ENCODE peak calls at places on chromosomes 4 and X, in ten cellular contexts. One of them, this sample, is unnamed.
A peak's percentile ranks its signal among the peaks of the same experiment; 100 is the strongest.

GRCh38 chr4:122705035-122705434 is 27.5 kb upstream of the BBS12 start:
- DNase-seq in stomach: no peak
- DNase-seq in GM12878: no peak
- DNase-seq in SK-N-SH: no peak
- DNase-seq in breast epithelium: no peak
- DNase-seq in H1: no peak
- DNase-seq in GM23338: no peak
- DNase-seq in endothelial cell of umbilical vein: no peak
- DNase-seq in Panc1: no peak
- DNase-seq in HCT116: no peak
- DNase-seq in this sample: no peak

GRCh38 chr4:10074767-10075105 is 41.9 kb downstream of the WDR1 start:
- DNase-seq in Panc1: no peak
- DNase-seq in breast epithelium: peak; percentile 22
- DNase-seq in stomach: peak; percentile 19
- DNase-seq in GM23338: peak; percentile 41
- DNase-seq in HCT116: no peak
- DNase-seq in H1: no peak
- DNase-seq in GM12878: no peak
- DNase-seq in SK-N-SH: no peak
- DNase-seq in endothelial cell of umbilical vein: peak; percentile 53
- DNase-seq in this sample: no peak

GRCh38 chr4:65943076-65943475 is 272.8 kb upstream of the EPHA5 start:
- DNase-seq in HCT116: no peak
- DNase-seq in SK-N-SH: no peak
- DNase-seq in stomach: no peak
- DNase-seq in GM23338: peak; percentile 89
- DNase-seq in GM12878: no peak
- DNase-seq in endothelial cell of umbilical vein: peak; percentile 56
- DNase-seq in Panc1: no peak
- DNase-seq in breast epithelium: no peak
- DNase-seq in H1: peak; percentile 44
- DNase-seq in this sample: no peak

GRCh38 chr4:20017035-20017434 is 234.7 kb upstream of the SLIT2 start:
- DNase-seq in HCT116: no peak
- DNase-seq in GM12878: no peak
- DNase-seq in H1: no peak
- DNase-seq in endothelial cell of umbilical vein: no peak
- DNase-seq in GM23338: no peak
- DNase-seq in SK-N-SH: no peak
- DNase-seq in stomach: no peak
- DNase-seq in Panc1: no peak
- DNase-seq in breast epithelium: no peak
- DNase-seq in this sample: no peak

GRCh38 chr4:159369256-159369655 is 266.4 kb downstream of the RAPGEF2 start:
- DNase-seq in H1: no peak
- DNase-seq in breast epithelium: no peak
- DNase-seq in HCT116: no peak
- DNase-seq in GM12878: no peak
- DNase-seq in SK-N-SH: no peak
- DNase-seq in stomach: no peak
- DNase-seq in endothelial cell of umbilical vein: no peak
- DNase-seq in GM23338: no peak
- DNase-seq in Panc1: no peak
- DNase-seq in this sample: no peak

GRCh38 chr4:42519803-42520417 is 122.6 kb downstream of the SHISA3 start:
- DNase-seq in GM23338: peak; percentile 73
- DNase-seq in GM12878: peak; percentile 19
- DNase-seq in stomach: peak; percentile 57
- DNase-seq in breast epithelium: no peak
- DNase-seq in HCT116: peak; percentile 28
- DNase-seq in H1: no peak
- DNase-seq in SK-N-SH: peak; percentile 25
- DNase-seq in Panc1: peak; percentile 20
- DNase-seq in endothelial cell of umbilical vein: peak; percentile 74
- DNase-seq in this sample: no peak

GRCh38 chrX:154373340-154374306 is 811 bp downstream of the FLNA start:
- DNase-seq in HCT116: peak; percentile 78
- DNase-seq in GM23338: peak; percentile 81
- DNase-seq in GM12878: peak; percentile 5
- DNase-seq in SK-N-SH: no peak
- DNase-seq in H1: peak; percentile 73
- DNase-seq in breast epithelium: peak; percentile 74
- DNase-seq in endothelial cell of umbilical vein: peak; percentile 70
- DNase-seq in stomach: peak; percentile 67
- DNase-seq in Panc1: peak; percentile 61
- DNase-seq in this sample: peak; percentile 72

GRCh38 chrX:55033429-55033828 is 2.7 kb upstream of the ALAS2 start:
- DNase-seq in GM12878: no peak
- DNase-seq in SK-N-SH: no peak
- DNase-seq in HCT116: no peak
- DNase-seq in endothelial cell of umbilical vein: no peak
- DNase-seq in breast epithelium: no peak
- DNase-seq in GM23338: no peak
- DNase-seq in Panc1: no peak
- DNase-seq in stomach: no peak
- DNase-seq in H1: no peak
- DNase-seq in this sample: no peak

GRCh38 chr4:6329478-6330383 is 60.1 kb downstream of the WFS1 start:
- DNase-seq in H1: no peak
- DNase-seq in endothelial cell of umbilical vein: no peak
- DNase-seq in HCT116: no peak
- DNase-seq in GM23338: no peak
- DNase-seq in Panc1: no peak
- DNase-seq in SK-N-SH: no peak
- DNase-seq in GM12878: no peak
- DNase-seq in breast epithelium: no peak
- DNase-seq in stomach: no peak
- DNase-seq in this sample: peak; percentile 58

GRCh38 chr4:6331468-6331867 is 61.8 kb downstream of the WFS1 start:
- DNase-seq in HCT116: no peak
- DNase-seq in Panc1: no peak
- DNase-seq in breast epithelium: no peak
- DNase-seq in GM12878: no peak
- DNase-seq in SK-N-SH: no peak
- DNase-seq in stomach: no peak
- DNase-seq in H1: no peak
- DNase-seq in endothelial cell of umbilical vein: no peak
- DNase-seq in GM23338: no peak
- DNase-seq in this sample: no peak

GRCh38 chr4:6332042-6332668 is 62.5 kb downstream of the WFS1 start:
- DNase-seq in Panc1: no peak
- DNase-seq in SK-N-SH: peak; percentile 84
- DNase-seq in stomach: peak; percentile 54
- DNase-seq in H1: no peak
- DNase-seq in endothelial cell of umbilical vein: peak; percentile 42
- DNase-seq in GM12878: no peak
- DNase-seq in HCT116: no peak
- DNase-seq in breast epithelium: no peak
- DNase-seq in GM23338: peak; percentile 66
- DNase-seq in this sample: no peak

GRCh38 chr4:6330384-6330767 is 60.7 kb downstream of the WFS1 start:
- DNase-seq in stomach: no peak
- DNase-seq in GM12878: no peak
- DNase-seq in breast epithelium: no peak
- DNase-seq in H1: no peak
- DNase-seq in SK-N-SH: no peak
- DNase-seq in HCT116: no peak
- DNase-seq in endothelial cell of umbilical vein: no peak
- DNase-seq in Panc1: no peak
- DNase-seq in GM23338: no peak
- DNase-seq in this sample: no peak

GRCh38 chr4:6331018-6331417 is 61.4 kb downstream of the WFS1 start:
- DNase-seq in HCT116: no peak
- DNase-seq in GM23338: peak; percentile 73
- DNase-seq in H1: no peak
- DNase-seq in endothelial cell of umbilical vein: no peak
- DNase-seq in SK-N-SH: no peak
- DNase-seq in Panc1: no peak
- DNase-seq in stomach: no peak
- DNase-seq in breast epithelium: no peak
- DNase-seq in GM12878: no peak
- DNase-seq in this sample: no peak
- H3K4me1 ChIP-seq in HCT116: peaks cover 2% of the 10 kb centered on the region
- H3K4me1 ChIP-seq in GM23338: no peaks in the 10 kb centered on the region
- H3K4me1 ChIP-seq in H1: no peaks in the 10 kb centered on the region
- H3K4me1 ChIP-seq in endothelial cell of umbilical vein: no peaks in the 10 kb centered on the region
- H3K4me1 ChIP-seq in SK-N-SH: peaks cover 3% of the 10 kb centered on the region
- H3K4me1 ChIP-seq in Panc1: no peaks in the 10 kb centered on the region
- H3K4me1 ChIP-seq in stomach: no peaks in the 10 kb centered on the region
- H3K4me1 ChIP-seq in breast epithelium: no peaks in the 10 kb centered on the region
- H3K4me1 ChIP-seq in GM12878: no peaks in the 10 kb centered on the region
- H3K4me1 ChIP-seq in this sample: no peaks in the 10 kb centered on the region

GRCh38 chr4:36326610-36327009 is 45.2 kb downstream of the DTHD1 start:
- DNase-seq in endothelial cell of umbilical vein: no peak
- DNase-seq in GM12878: no peak
- DNase-seq in H1: no peak
- DNase-seq in Panc1: no peak
- DNase-seq in SK-N-SH: no peak
- DNase-seq in HCT116: no peak
- DNase-seq in breast epithelium: no peak
- DNase-seq in stomach: no peak
- DNase-seq in GM23338: no peak
- DNase-seq in this sample: no peak

GRCh38 chr4:36323801-36324419 is 42.5 kb downstream of the DTHD1 start:
- DNase-seq in GM23338: no peak
- DNase-seq in H1: no peak
- DNase-seq in breast epithelium: no peak
- DNase-seq in HCT116: no peak
- DNase-seq in GM12878: no peak
- DNase-seq in Panc1: no peak
- DNase-seq in endothelial cell of umbilical vein: no peak
- DNase-seq in stomach: no peak
- DNase-seq in SK-N-SH: no peak
- DNase-seq in this sample: no peak

GRCh38 chr4:36325916-36326315 is 44.5 kb downstream of the DTHD1 start:
- DNase-seq in Panc1: no peak
- DNase-seq in stomach: no peak
- DNase-seq in breast epithelium: no peak
- DNase-seq in endothelial cell of umbilical vein: no peak
- DNase-seq in GM23338: no peak
- DNase-seq in H1: no peak
- DNase-seq in GM12878: no peak
- DNase-seq in SK-N-SH: no peak
- DNase-seq in HCT116: no peak
- DNase-seq in this sample: no peak

GRCh38 chr4:36324808-36325207 is 43.4 kb downstream of the DTHD1 start:
- DNase-seq in SK-N-SH: no peak
- DNase-seq in endothelial cell of umbilical vein: no peak
- DNase-seq in stomach: no peak
- DNase-seq in H1: no peak
- DNase-seq in breast epithelium: no peak
- DNase-seq in GM23338: no peak
- DNase-seq in GM12878: no peak
- DNase-seq in Panc1: no peak
- DNase-seq in HCT116: no peak
- DNase-seq in this sample: no peak

DNA sequence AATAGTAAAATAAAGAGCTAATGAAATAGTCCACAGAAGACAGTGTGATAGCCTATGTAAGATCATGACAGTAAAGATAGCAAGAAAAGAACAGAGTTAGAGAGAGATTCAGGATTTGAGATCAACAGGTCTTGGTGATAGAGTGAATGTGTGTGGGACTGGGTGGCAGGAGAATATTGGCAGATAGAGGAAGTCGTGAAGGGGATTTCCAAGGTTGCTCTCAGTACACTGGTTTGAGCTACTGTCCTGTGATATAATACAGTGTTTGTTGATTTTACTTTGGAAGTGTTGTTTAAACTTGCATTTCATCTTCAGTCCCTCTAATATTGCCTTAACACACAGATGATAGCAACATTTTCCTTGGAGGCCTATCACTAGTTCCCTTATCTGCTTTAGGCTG is 44.1 kb downstream of the DTHD1 start:
- DNase-seq in endothelial cell of umbilical vein: no peak
- DNase-seq in GM12878: peak; percentile 59
- DNase-seq in stomach: no peak
- DNase-seq in H1: no peak
- DNase-seq in GM23338: no peak
- DNase-seq in SK-N-SH: no peak
- DNase-seq in Panc1: no peak
- DNase-seq in HCT116: no peak
- DNase-seq in breast epithelium: no peak
- DNase-seq in this sample: no peak
- TF ChIP-seq POLR2AphosphoS5 in endothelial cell of umbilical vein: no peak
- TF ChIP-seq POLR2AphosphoS5 in GM12878: peak; percentile 58
- TF ChIP-seq POLR2AphosphoS5 in stomach: no peak
- TF ChIP-seq POLR2AphosphoS5 in H1: no peak
- TF ChIP-seq POLR2AphosphoS5 in GM23338: no peak
- TF ChIP-seq POLR2AphosphoS5 in SK-N-SH: no peak
- TF ChIP-seq POLR2AphosphoS5 in Panc1: no peak
- TF ChIP-seq POLR2AphosphoS5 in HCT116: no peak
- TF ChIP-seq POLR2AphosphoS5 in breast epithelium: no peak
- TF ChIP-seq POLR2AphosphoS5 in this sample: no peak

DNA sequence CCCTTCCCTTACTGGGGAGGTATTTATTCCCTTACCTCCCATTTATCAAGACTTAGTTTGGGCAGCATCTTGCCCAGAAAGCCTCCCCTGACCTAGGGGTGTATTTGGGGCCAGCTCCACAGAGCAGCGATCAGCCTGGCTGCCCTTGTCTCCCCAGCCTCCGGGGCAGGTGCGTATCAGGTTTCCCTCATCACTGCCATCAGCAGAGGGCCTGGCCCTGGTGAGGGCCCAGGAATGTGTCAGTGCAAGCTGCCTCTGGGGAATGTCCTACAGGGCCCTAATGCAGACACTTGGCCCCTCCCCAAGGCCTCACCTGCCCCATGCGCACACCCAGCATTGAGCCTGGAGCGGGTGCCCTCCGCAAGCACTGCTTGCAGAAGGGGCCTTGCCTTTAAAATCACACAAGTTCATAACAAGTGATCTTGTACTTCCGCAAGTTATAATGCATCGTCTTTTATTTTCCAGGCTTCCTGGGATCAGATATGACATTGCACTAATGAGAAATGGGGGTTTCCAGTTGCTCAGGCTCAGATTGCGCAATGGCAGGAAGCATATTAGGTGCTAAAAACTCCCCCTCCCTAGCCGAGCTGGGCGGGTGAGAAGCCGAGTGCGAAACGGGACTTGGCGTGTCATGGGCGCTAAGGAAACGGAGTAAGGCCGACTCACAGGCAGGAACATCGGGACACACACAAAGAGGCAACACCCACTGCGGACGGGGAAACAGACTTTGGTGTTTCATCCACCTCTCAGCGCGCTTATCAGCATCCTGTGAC is 25.4 kb upstream of the AFAP1 start:
- DNase-seq in GM12878: no peak
- DNase-seq in SK-N-SH: no peak
- DNase-seq in breast epithelium: no peak
- DNase-seq in endothelial cell of umbilical vein: peak; percentile 35
- DNase-seq in HCT116: no peak
- DNase-seq in stomach: no peak
- DNase-seq in Panc1: no peak
- DNase-seq in GM23338: peak; percentile 43
- DNase-seq in H1: no peak
- DNase-seq in this sample: peak; percentile 34
- H3K4me1 ChIP-seq in GM12878: peaks cover 22% of the 10 kb centered on the region
- H3K4me1 ChIP-seq in SK-N-SH: peaks cover 21% of the 10 kb centered on the region
- H3K4me1 ChIP-seq in breast epithelium: peaks cover 5% of the 10 kb centered on the region
- H3K4me1 ChIP-seq in endothelial cell of umbilical vein: peaks cover 41% of the 10 kb centered on the region
- H3K4me1 ChIP-seq in HCT116: peaks cover 52% of the 10 kb centered on the region
- H3K4me1 ChIP-seq in stomach: peaks cover 24% of the 10 kb centered on the region
- H3K4me1 ChIP-seq in Panc1: peaks cover 78% of the 10 kb centered on the region
- H3K4me1 ChIP-seq in GM23338: peaks cover 11% of the 10 kb centered on the region
- H3K4me1 ChIP-seq in H1: peaks cover 4% of the 10 kb centered on the region
- H3K4me1 ChIP-seq in this sample: peaks cover 49% of the 10 kb centered on the region

GRCh38 chr4:44912980-44913379 is 186.6 kb upstream of the GNPDA2 start:
- DNase-seq in HCT116: no peak
- DNase-seq in Panc1: no peak
- DNase-seq in GM12878: no peak
- DNase-seq in H1: no peak
- DNase-seq in SK-N-SH: no peak
- DNase-seq in GM23338: no peak
- DNase-seq in endothelial cell of umbilical vein: no peak
- DNase-seq in stomach: no peak
- DNase-seq in breast epithelium: no peak
- DNase-seq in this sample: no peak

GRCh38 chr4:44914223-44914622 is 187.9 kb upstream of the GNPDA2 start:
- DNase-seq in Panc1: no peak
- DNase-seq in HCT116: no peak
- DNase-seq in GM12878: no peak
- DNase-seq in breast epithelium: no peak
- DNase-seq in SK-N-SH: no peak
- DNase-seq in GM23338: no peak
- DNase-seq in stomach: no peak
- DNase-seq in endothelial cell of umbilical vein: no peak
- DNase-seq in H1: no peak
- DNase-seq in this sample: no peak

DNA sequence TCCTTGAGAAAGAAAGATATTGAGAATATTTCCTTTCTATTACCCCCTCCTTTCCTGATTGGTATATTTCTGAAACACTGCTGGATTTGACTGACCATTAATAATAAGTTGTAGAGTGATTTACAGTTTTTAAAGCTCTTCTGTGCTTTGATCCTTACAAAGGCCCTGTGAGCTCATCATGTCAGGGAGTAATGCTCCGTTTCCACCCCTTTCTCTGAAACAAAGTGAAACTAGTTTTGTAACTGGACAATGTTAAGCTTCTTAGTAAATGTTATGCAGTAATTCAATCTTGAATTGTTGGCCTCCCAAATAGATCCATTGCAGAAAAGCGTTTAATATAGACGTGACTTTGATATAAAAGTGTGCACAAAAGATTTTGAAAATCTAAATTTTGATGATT is 190.1 kb upstream of the GNPDA2 start:
- DNase-seq in HCT116: no peak
- DNase-seq in endothelial cell of umbilical vein: no peak
- DNase-seq in SK-N-SH: no peak
- DNase-seq in GM23338: no peak
- DNase-seq in GM12878: no peak
- DNase-seq in Panc1: no peak
- DNase-seq in stomach: no peak
- DNase-seq in breast epithelium: no peak
- DNase-seq in H1: no peak
- DNase-seq in this sample: no peak
- TF ChIP-seq POLR2AphosphoS5 in HCT116: no peak
- TF ChIP-seq POLR2AphosphoS5 in endothelial cell of umbilical vein: no peak
- TF ChIP-seq POLR2AphosphoS5 in SK-N-SH: no peak
- TF ChIP-seq POLR2AphosphoS5 in GM23338: no peak
- TF ChIP-seq POLR2AphosphoS5 in GM12878: no peak
- TF ChIP-seq POLR2AphosphoS5 in Panc1: no peak
- TF ChIP-seq POLR2AphosphoS5 in stomach: no peak
- TF ChIP-seq POLR2AphosphoS5 in breast epithelium: no peak
- TF ChIP-seq POLR2AphosphoS5 in H1: no peak
- TF ChIP-seq POLR2AphosphoS5 in this sample: no peak